ENCODE peak calls at places on chromosomes 5 and 9, in seven cellular contexts. One of them, this sample, is unnamed.

GRCh38 chr5:139651863-139652787 is 4.0 kb downstream of the CXXC5 start:
- DNase-seq in ovary: peak; percentile 64
- DNase-seq in suprapubic skin: no peak
- DNase-seq in CD8-positive, alpha-beta T cell: peak; percentile 71
- DNase-seq in PC-3: peak; percentile 73
- DNase-seq in transverse colon: peak; percentile 87
- DNase-seq in astrocyte: peak; percentile 94
- DNase-seq in this sample: peak; percentile 97

GRCh38 chr5:1733369-1733768 is 66.3 kb downstream of the MRPL36 start:
- DNase-seq in ovary: no peak
- DNase-seq in suprapubic skin: no peak
- DNase-seq in CD8-positive, alpha-beta T cell: peak; percentile 23
- DNase-seq in PC-3: no peak
- DNase-seq in transverse colon: no peak
- DNase-seq in astrocyte: no peak
- DNase-seq in this sample: no peak

GRCh38 chr5:156004754-156005153 is 322.2 kb upstream of the SGCD start:
- DNase-seq in ovary: no peak
- DNase-seq in suprapubic skin: no peak
- DNase-seq in CD8-positive, alpha-beta T cell: no peak
- DNase-seq in PC-3: no peak
- DNase-seq in transverse colon: no peak
- DNase-seq in astrocyte: no peak
- DNase-seq in this sample: no peak

GRCh38 chr9:94204174-94204573 is 54.9 kb upstream of the ZNF169 start:
- DNase-seq in ovary: no peak
- DNase-seq in suprapubic skin: no peak
- DNase-seq in CD8-positive, alpha-beta T cell: no peak
- DNase-seq in PC-3: no peak
- DNase-seq in transverse colon: no peak
- DNase-seq in astrocyte: no peak
- DNase-seq in this sample: no peak

GRCh38 chr9:95373069-95373681 is 55.7 kb upstream of the FANCC start:
- DNase-seq in ovary: no peak
- DNase-seq in suprapubic skin: no peak
- DNase-seq in CD8-positive, alpha-beta T cell: no peak
- DNase-seq in PC-3: peak; percentile 72
- DNase-seq in transverse colon: no peak
- DNase-seq in astrocyte: no peak
- DNase-seq in this sample: no peak

GRCh38 chr5:88772047-88772446 is 110.9 kb downstream of the MEF2C start:
- DNase-seq in ovary: no peak
- DNase-seq in suprapubic skin: no peak
- DNase-seq in CD8-positive, alpha-beta T cell: no peak
- DNase-seq in PC-3: peak; percentile 13
- DNase-seq in transverse colon: no peak
- DNase-seq in astrocyte: no peak
- DNase-seq in this sample: no peak

GRCh38 chr9:121067655-121068054 is 7.1 kb upstream of the CNTRL start:
- DNase-seq in ovary: no peak
- DNase-seq in suprapubic skin: no peak
- DNase-seq in CD8-positive, alpha-beta T cell: no peak
- DNase-seq in PC-3: no peak
- DNase-seq in transverse colon: no peak
- DNase-seq in astrocyte: no peak
- DNase-seq in this sample: no peak

GRCh38 chr5:58871648-58872242 is 288.9 kb downstream of the RAB3C start:
- DNase-seq in ovary: no peak
- DNase-seq in suprapubic skin: no peak
- DNase-seq in CD8-positive, alpha-beta T cell: no peak
- DNase-seq in PC-3: peak; percentile 57
- DNase-seq in transverse colon: no peak
- DNase-seq in astrocyte: no peak
- DNase-seq in this sample: no peak

GRCh38 chr9:87445646-87446045 is 52.0 kb upstream of the DAPK1 start:
- DNase-seq in ovary: no peak
- DNase-seq in suprapubic skin: no peak
- DNase-seq in CD8-positive, alpha-beta T cell: no peak
- DNase-seq in PC-3: no peak
- DNase-seq in transverse colon: peak; percentile 30
- DNase-seq in astrocyte: no peak
- DNase-seq in this sample: peak; percentile 38

GRCh38 chr5:116035123-116035522 is 2.9 kb downstream of the ARL14EPL start:
- DNase-seq in ovary: no peak
- DNase-seq in suprapubic skin: no peak
- DNase-seq in CD8-positive, alpha-beta T cell: no peak
- DNase-seq in PC-3: peak; percentile 52
- DNase-seq in transverse colon: no peak
- DNase-seq in astrocyte: peak; percentile 39
- DNase-seq in this sample: no peak

GRCh38 chr5:116032991-116033390 is 719 bp downstream of the ARL14EPL start:
- DNase-seq in ovary: no peak
- DNase-seq in suprapubic skin: no peak
- DNase-seq in CD8-positive, alpha-beta T cell: no peak
- DNase-seq in PC-3: no peak
- DNase-seq in transverse colon: no peak
- DNase-seq in astrocyte: no peak
- DNase-seq in this sample: no peak

GRCh38 chr5:116042375-116042774 is 10.1 kb downstream of the ARL14EPL start:
- DNase-seq in ovary: no peak
- DNase-seq in suprapubic skin: no peak
- DNase-seq in CD8-positive, alpha-beta T cell: no peak
- DNase-seq in PC-3: no peak
- DNase-seq in transverse colon: no peak
- DNase-seq in astrocyte: no peak
- DNase-seq in this sample: no peak

GRCh38 chr5:116038817-116039216 is 6.5 kb downstream of the ARL14EPL start:
- DNase-seq in ovary: no peak
- DNase-seq in suprapubic skin: no peak
- DNase-seq in CD8-positive, alpha-beta T cell: peak; percentile 60
- DNase-seq in PC-3: no peak
- DNase-seq in transverse colon: no peak
- DNase-seq in astrocyte: no peak
- DNase-seq in this sample: no peak

DNA sequence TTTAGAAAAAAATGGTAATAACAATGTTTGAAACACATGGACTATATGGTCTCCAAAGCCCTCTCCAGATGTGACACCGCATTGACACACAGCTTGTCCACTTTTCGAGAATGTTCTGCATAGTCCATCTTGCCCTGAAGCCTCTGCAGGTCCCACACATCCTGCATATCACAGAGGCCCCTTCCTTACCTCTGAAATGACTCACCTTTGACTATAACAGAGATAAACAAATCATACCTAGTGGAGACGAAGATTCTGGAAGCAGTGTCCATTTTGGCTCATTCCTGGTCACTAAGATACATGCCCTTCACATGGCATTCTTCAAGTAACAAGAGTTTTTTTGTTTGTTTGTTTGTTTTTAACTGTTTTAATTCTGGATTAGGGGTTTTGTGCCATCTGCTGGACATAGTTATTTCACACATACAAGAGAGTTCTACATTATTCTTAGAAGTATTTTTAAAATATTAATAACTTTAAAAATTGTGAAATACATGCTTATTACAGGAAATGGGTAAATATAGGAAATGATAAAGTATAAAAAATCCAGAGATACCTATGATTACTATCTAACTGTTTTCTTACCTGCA is 5.1 kb downstream of the ARL14EPL start:
- DNase-seq in ovary: no peak
- DNase-seq in suprapubic skin: no peak
- DNase-seq in CD8-positive, alpha-beta T cell: no peak
- DNase-seq in PC-3: peak; percentile 42
- DNase-seq in transverse colon: no peak
- DNase-seq in astrocyte: no peak
- DNase-seq in this sample: no peak
- TF ChIP-seq CTCF in ovary: no peak
- TF ChIP-seq CTCF in suprapubic skin: no peak
- TF ChIP-seq CTCF in CD8-positive, alpha-beta T cell: no peak
- TF ChIP-seq CTCF in PC-3: peak; percentile 34
- TF ChIP-seq CTCF in transverse colon: no peak
- TF ChIP-seq CTCF in astrocyte: no peak
- TF ChIP-seq CTCF in this sample: no peak

DNA sequence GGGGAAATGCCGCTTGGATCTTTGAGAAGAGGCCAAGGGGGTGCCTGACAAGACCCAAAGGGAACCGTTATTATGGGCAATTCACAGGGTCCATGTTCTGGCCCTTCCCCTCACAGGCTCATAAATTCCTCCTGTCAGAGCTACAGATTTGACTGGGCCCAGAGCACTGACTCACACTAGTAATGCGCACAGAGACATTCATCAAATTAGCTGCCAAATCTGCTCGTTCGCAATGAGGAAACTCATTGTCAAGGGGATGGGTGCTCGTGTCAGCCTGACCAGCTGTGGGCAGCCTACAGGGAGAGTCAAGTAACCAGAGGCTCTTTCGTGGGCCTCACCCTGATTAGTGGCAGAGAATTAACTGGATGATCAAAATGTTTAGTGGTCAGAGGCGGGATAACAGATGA is 377.4 kb downstream of the ACTL7B start:
- DNase-seq in ovary: no peak
- DNase-seq in suprapubic skin: peak; percentile 66
- DNase-seq in CD8-positive, alpha-beta T cell: no peak
- DNase-seq in PC-3: peak; percentile 85
- DNase-seq in transverse colon: peak; percentile 39
- DNase-seq in astrocyte: peak; percentile 98
- DNase-seq in this sample: peak; percentile 86
- H3K4me1 ChIP-seq in ovary: peaks cover 7% of the 10 kb centered on the region
- H3K4me1 ChIP-seq in suprapubic skin: peaks cover 34% of the 10 kb centered on the region
- H3K4me1 ChIP-seq in CD8-positive, alpha-beta T cell: no peaks in the 10 kb centered on the region
- H3K4me1 ChIP-seq in PC-3: peaks cover 60% of the 10 kb centered on the region
- H3K4me1 ChIP-seq in transverse colon: peaks cover 23% of the 10 kb centered on the region
- H3K4me1 ChIP-seq in astrocyte: peaks cover 39% of the 10 kb centered on the region
- H3K4me1 ChIP-seq in this sample: peaks cover 15% of the 10 kb centered on the region

DNA sequence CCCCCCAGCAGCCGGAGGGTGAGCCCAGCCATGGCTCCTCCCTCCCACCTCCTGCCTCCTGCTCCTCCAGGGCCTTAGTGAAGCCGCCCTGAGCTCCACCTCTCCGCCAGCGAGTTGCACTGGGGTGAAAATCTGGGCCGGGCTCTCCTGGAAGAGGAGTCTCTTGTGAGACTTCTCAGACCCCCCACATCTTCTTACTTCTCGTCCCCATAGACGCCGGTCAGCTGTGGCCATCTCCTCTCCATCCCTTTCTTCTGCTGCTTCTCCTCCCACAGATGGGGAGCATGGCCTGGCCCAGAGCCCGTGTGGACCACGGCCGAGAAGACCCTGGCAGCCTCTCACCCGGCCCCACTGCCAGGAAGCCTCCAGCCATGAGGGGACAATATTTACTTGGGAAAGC is 17.3 kb downstream of the OLFM1 start:
- DNase-seq in ovary: no peak
- DNase-seq in suprapubic skin: no peak
- DNase-seq in CD8-positive, alpha-beta T cell: no peak
- DNase-seq in PC-3: no peak
- DNase-seq in transverse colon: no peak
- DNase-seq in astrocyte: no peak
- DNase-seq in this sample: no peak
- H3K36me3 ChIP-seq in ovary: no peaks in the 10 kb centered on the region
- H3K36me3 ChIP-seq in suprapubic skin: peaks cover 4% of the 10 kb centered on the region
- H3K36me3 ChIP-seq in CD8-positive, alpha-beta T cell: no peaks in the 10 kb centered on the region
- H3K36me3 ChIP-seq in PC-3: no peaks in the 10 kb centered on the region
- H3K36me3 ChIP-seq in transverse colon: no peaks in the 10 kb centered on the region
- H3K36me3 ChIP-seq in astrocyte: no peaks in the 10 kb centered on the region
- H3K36me3 ChIP-seq in this sample: no peaks in the 10 kb centered on the region

GRCh38 chr9:111975709-111976108 is 79.1 kb downstream of the UGCG start:
- DNase-seq in ovary: no peak
- DNase-seq in suprapubic skin: no peak
- DNase-seq in CD8-positive, alpha-beta T cell: no peak
- DNase-seq in PC-3: peak; percentile 21
- DNase-seq in transverse colon: peak; percentile 67
- DNase-seq in astrocyte: no peak
- DNase-seq in this sample: peak; percentile 37
- TF ChIP-seq CTCF in ovary: no peak
- TF ChIP-seq CTCF in suprapubic skin: no peak
- TF ChIP-seq CTCF in CD8-positive, alpha-beta T cell: no peak
- TF ChIP-seq CTCF in PC-3: peak; percentile 21
- TF ChIP-seq CTCF in transverse colon: peak; percentile 32
- TF ChIP-seq CTCF in astrocyte: no peak
- TF ChIP-seq CTCF in this sample: no peak

GRCh38 chr9:129889461-129889935 is 54.2 kb downstream of the USP20 start:
- DNase-seq in ovary: no peak
- DNase-seq in suprapubic skin: no peak
- DNase-seq in CD8-positive, alpha-beta T cell: peak; percentile 64
- DNase-seq in PC-3: no peak
- DNase-seq in transverse colon: no peak
- DNase-seq in astrocyte: no peak
- DNase-seq in this sample: no peak
- H3K4me1 ChIP-seq in ovary: peaks cover 8% of the 10 kb centered on the region
- H3K4me1 ChIP-seq in suprapubic skin: peaks cover 30% of the 10 kb centered on the region
- H3K4me1 ChIP-seq in CD8-positive, alpha-beta T cell: peaks cover 88% of the 10 kb centered on the region
- H3K4me1 ChIP-seq in PC-3: peaks cover 17% of the 10 kb centered on the region
- H3K4me1 ChIP-seq in transverse colon: peaks cover 40% of the 10 kb centered on the region
- H3K4me1 ChIP-seq in astrocyte: peaks cover 37% of the 10 kb centered on the region
- H3K4me1 ChIP-seq in this sample: no peaks in the 10 kb centered on the region